ENCODE peak calls at places on chromosomes 1 and 21, in nine cellular contexts. One of them, this sample, is unnamed.

GRCh38 chr1:24699628-24700027 is 45.6 kb upstream of the CLIC4 start:
- DNase-seq in CD8-positive, alpha-beta memory T cell: no peak
- DNase-seq in H1: no peak
- DNase-seq in left lung: no peak
- DNase-seq in OCI-LY7: no peak
- DNase-seq in MM.1S: no peak
- DNase-seq in keratinocyte: no peak
- DNase-seq in CD4-positive, alpha-beta memory T cell: no peak
- DNase-seq in GM23248: no peak
- DNase-seq in this sample: no peak

GRCh38 chr1:241310451-241310850 is 46.6 kb downstream of the RGS7 start:
- DNase-seq in CD8-positive, alpha-beta memory T cell: no peak
- DNase-seq in keratinocyte: no peak
- DNase-seq in OCI-LY7: no peak
- DNase-seq in CD4-positive, alpha-beta memory T cell: no peak
- DNase-seq in left lung: no peak
- DNase-seq in MM.1S: no peak
- DNase-seq in GM23248: peak; percentile 26
- DNase-seq in H1: no peak
- DNase-seq in this sample: peak; percentile 10

GRCh38 chr1:89259283-89259971 is 13.2 kb downstream of the GBP5 start:
- DNase-seq in H1: no peak
- DNase-seq in GM23248: no peak
- DNase-seq in keratinocyte: no peak
- DNase-seq in MM.1S: no peak
- DNase-seq in left lung: no peak
- DNase-seq in CD4-positive, alpha-beta memory T cell: peak; percentile 39
- DNase-seq in OCI-LY7: no peak
- DNase-seq in CD8-positive, alpha-beta memory T cell: peak; percentile 34
- DNase-seq in this sample: no peak

GRCh38 chr1:220307528-220308100 is 35.4 kb upstream of the RAB3GAP2 start:
- DNase-seq in H1: no peak
- DNase-seq in CD4-positive, alpha-beta memory T cell: no peak
- DNase-seq in MM.1S: no peak
- DNase-seq in CD8-positive, alpha-beta memory T cell: no peak
- DNase-seq in keratinocyte: no peak
- DNase-seq in GM23248: peak; percentile 5
- DNase-seq in left lung: no peak
- DNase-seq in OCI-LY7: no peak
- DNase-seq in this sample: no peak

GRCh38 chr21:35563885-35564451 is 496.4 kb downstream of the SETD4 start:
- DNase-seq in CD4-positive, alpha-beta memory T cell: no peak
- DNase-seq in OCI-LY7: no peak
- DNase-seq in keratinocyte: no peak
- DNase-seq in CD8-positive, alpha-beta memory T cell: no peak
- DNase-seq in left lung: no peak
- DNase-seq in H1: no peak
- DNase-seq in MM.1S: no peak
- DNase-seq in GM23248: peak; percentile 94
- DNase-seq in this sample: no peak

GRCh38 chr1:8873506-8874229 is 4.8 kb downstream of the ENO1 start:
- DNase-seq in CD8-positive, alpha-beta memory T cell: peak; percentile 51
- DNase-seq in keratinocyte: peak; percentile 93
- DNase-seq in H1: peak; percentile 84
- DNase-seq in MM.1S: peak; percentile 39
- DNase-seq in CD4-positive, alpha-beta memory T cell: no peak
- DNase-seq in GM23248: peak; percentile 99
- DNase-seq in left lung: peak; percentile 92
- DNase-seq in OCI-LY7: no peak
- DNase-seq in this sample: peak; percentile 94

GRCh38 chr21:17925900-17926299 is 106.7 kb upstream of the C21orf91 start:
- DNase-seq in MM.1S: peak; percentile 63
- DNase-seq in CD8-positive, alpha-beta memory T cell: no peak
- DNase-seq in OCI-LY7: peak; percentile 21
- DNase-seq in GM23248: peak; percentile 39
- DNase-seq in H1: no peak
- DNase-seq in CD4-positive, alpha-beta memory T cell: no peak
- DNase-seq in left lung: no peak
- DNase-seq in keratinocyte: no peak
- DNase-seq in this sample: no peak

GRCh38 chr1:227542153-227543120 is 20.9 kb upstream of the ZNF678 start:
- DNase-seq in CD8-positive, alpha-beta memory T cell: peak; percentile 79
- DNase-seq in CD4-positive, alpha-beta memory T cell: peak; percentile 90
- DNase-seq in H1: peak; percentile 56
- DNase-seq in OCI-LY7: peak; percentile 81
- DNase-seq in GM23248: peak; percentile 89
- DNase-seq in left lung: peak; percentile 98
- DNase-seq in MM.1S: peak; percentile 88
- DNase-seq in keratinocyte: peak; percentile 19
- DNase-seq in this sample: peak; percentile 2

GRCh38 chr1:246571953-246572352 is 5.7 kb downstream of the CNST start:
- DNase-seq in keratinocyte: no peak
- DNase-seq in MM.1S: no peak
- DNase-seq in H1: no peak
- DNase-seq in CD4-positive, alpha-beta memory T cell: no peak
- DNase-seq in OCI-LY7: no peak
- DNase-seq in left lung: no peak
- DNase-seq in GM23248: no peak
- DNase-seq in CD8-positive, alpha-beta memory T cell: no peak
- DNase-seq in this sample: no peak

GRCh38 chr1:231318015-231318355 is 19.7 kb downstream of the EXOC8 start:
- DNase-seq in keratinocyte: no peak
- DNase-seq in CD8-positive, alpha-beta memory T cell: no peak
- DNase-seq in H1: no peak
- DNase-seq in CD4-positive, alpha-beta memory T cell: no peak
- DNase-seq in OCI-LY7: no peak
- DNase-seq in left lung: no peak
- DNase-seq in MM.1S: no peak
- DNase-seq in GM23248: no peak
- DNase-seq in this sample: no peak

GRCh38 chr21:15631342-15631741 is 98.4 kb upstream of the USP25 start:
- DNase-seq in H1: no peak
- DNase-seq in GM23248: peak; percentile 90
- DNase-seq in CD4-positive, alpha-beta memory T cell: no peak
- DNase-seq in CD8-positive, alpha-beta memory T cell: no peak
- DNase-seq in OCI-LY7: no peak
- DNase-seq in left lung: no peak
- DNase-seq in MM.1S: no peak
- DNase-seq in keratinocyte: no peak
- DNase-seq in this sample: no peak

GRCh38 chr1:6384962-6385672 is 8.4 kb downstream of the ACOT7 start:
- DNase-seq in CD8-positive, alpha-beta memory T cell: no peak
- DNase-seq in H1: no peak
- DNase-seq in OCI-LY7: no peak
- DNase-seq in left lung: no peak
- DNase-seq in keratinocyte: no peak
- DNase-seq in GM23248: no peak
- DNase-seq in CD4-positive, alpha-beta memory T cell: no peak
- DNase-seq in MM.1S: no peak
- DNase-seq in this sample: no peak

GRCh38 chr1:35294809-35295208 is 26.3 kb downstream of the ZMYM4 start:
- DNase-seq in left lung: no peak
- DNase-seq in CD8-positive, alpha-beta memory T cell: no peak
- DNase-seq in keratinocyte: no peak
- DNase-seq in MM.1S: no peak
- DNase-seq in OCI-LY7: no peak
- DNase-seq in H1: no peak
- DNase-seq in GM23248: no peak
- DNase-seq in CD4-positive, alpha-beta memory T cell: no peak
- DNase-seq in this sample: no peak

GRCh38 chr1:15732686-15733081 is 3.4 kb upstream of the SLC25A34 start:
- DNase-seq in H1: no peak
- DNase-seq in CD8-positive, alpha-beta memory T cell: no peak
- DNase-seq in CD4-positive, alpha-beta memory T cell: no peak
- DNase-seq in left lung: no peak
- DNase-seq in keratinocyte: no peak
- DNase-seq in GM23248: no peak
- DNase-seq in MM.1S: no peak
- DNase-seq in OCI-LY7: no peak
- DNase-seq in this sample: no peak

GRCh38 chr1:15734296-15734695 is 1.8 kb upstream of the SLC25A34 start:
- DNase-seq in H1: no peak
- DNase-seq in keratinocyte: no peak
- DNase-seq in left lung: no peak
- DNase-seq in OCI-LY7: no peak
- DNase-seq in CD8-positive, alpha-beta memory T cell: no peak
- DNase-seq in GM23248: no peak
- DNase-seq in MM.1S: no peak
- DNase-seq in CD4-positive, alpha-beta memory T cell: no peak
- DNase-seq in this sample: no peak

GRCh38 chr1:15731735-15732685 is 4.0 kb upstream of the SLC25A34 start:
- DNase-seq in CD8-positive, alpha-beta memory T cell: no peak
- DNase-seq in keratinocyte: no peak
- DNase-seq in H1: no peak
- DNase-seq in CD4-positive, alpha-beta memory T cell: no peak
- DNase-seq in GM23248: no peak
- DNase-seq in MM.1S: no peak
- DNase-seq in OCI-LY7: no peak
- DNase-seq in left lung: no peak
- DNase-seq in this sample: no peak

GRCh38 chr1:15733726-15734226 is 2.3 kb upstream of the SLC25A34 start:
- DNase-seq in GM23248: no peak
- DNase-seq in left lung: no peak
- DNase-seq in OCI-LY7: no peak
- DNase-seq in H1: no peak
- DNase-seq in keratinocyte: no peak
- DNase-seq in MM.1S: no peak
- DNase-seq in CD4-positive, alpha-beta memory T cell: no peak
- DNase-seq in CD8-positive, alpha-beta memory T cell: no peak
- DNase-seq in this sample: no peak

DNA sequence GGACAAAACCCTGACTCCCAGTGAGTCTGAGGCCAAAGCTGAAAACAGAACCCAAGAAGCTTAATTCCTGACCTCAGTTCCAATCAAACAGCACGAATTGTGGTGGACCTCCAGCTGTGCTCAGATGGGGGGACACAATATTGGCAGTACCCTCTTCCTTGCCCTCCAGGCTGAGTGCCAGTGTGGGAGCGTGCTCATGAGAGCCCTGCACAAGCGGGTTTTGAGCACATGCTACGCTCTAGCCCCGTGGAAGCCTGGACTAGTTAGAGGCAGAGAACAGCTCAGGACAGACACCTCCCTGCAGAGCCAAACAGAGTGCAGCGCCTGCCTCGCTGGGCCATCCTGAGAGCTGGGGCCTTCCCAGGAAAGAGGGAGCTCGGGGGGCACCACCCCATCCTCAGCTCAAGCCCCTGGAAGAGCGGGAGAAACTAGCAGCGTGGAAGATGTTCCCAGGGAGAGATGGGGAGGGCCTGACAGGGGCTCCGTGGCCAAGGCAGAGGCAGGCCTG is 2.8 kb upstream of the SLC25A34 start:
- DNase-seq in OCI-LY7: no peak
- DNase-seq in CD4-positive, alpha-beta memory T cell: no peak
- DNase-seq in GM23248: no peak
- DNase-seq in left lung: no peak
- DNase-seq in keratinocyte: no peak
- DNase-seq in H1: no peak
- DNase-seq in CD8-positive, alpha-beta memory T cell: no peak
- DNase-seq in MM.1S: no peak
- DNase-seq in this sample: no peak
- H3K27ac ChIP-seq in OCI-LY7: no peak overlapping the region
- H3K27ac ChIP-seq in CD4-positive, alpha-beta memory T cell: no peak overlapping the region
- H3K27ac ChIP-seq in GM23248: no peak overlapping the region
- H3K27ac ChIP-seq in left lung: no peak overlapping the region
- H3K27ac ChIP-seq in keratinocyte: no peak overlapping the region
- H3K27ac ChIP-seq in H1: no peak overlapping the region
- H3K27ac ChIP-seq in CD8-positive, alpha-beta memory T cell: no peak overlapping the region
- H3K27ac ChIP-seq in MM.1S: no peak overlapping the region
- H3K27ac ChIP-seq in this sample: no peak overlapping the region

DNA sequence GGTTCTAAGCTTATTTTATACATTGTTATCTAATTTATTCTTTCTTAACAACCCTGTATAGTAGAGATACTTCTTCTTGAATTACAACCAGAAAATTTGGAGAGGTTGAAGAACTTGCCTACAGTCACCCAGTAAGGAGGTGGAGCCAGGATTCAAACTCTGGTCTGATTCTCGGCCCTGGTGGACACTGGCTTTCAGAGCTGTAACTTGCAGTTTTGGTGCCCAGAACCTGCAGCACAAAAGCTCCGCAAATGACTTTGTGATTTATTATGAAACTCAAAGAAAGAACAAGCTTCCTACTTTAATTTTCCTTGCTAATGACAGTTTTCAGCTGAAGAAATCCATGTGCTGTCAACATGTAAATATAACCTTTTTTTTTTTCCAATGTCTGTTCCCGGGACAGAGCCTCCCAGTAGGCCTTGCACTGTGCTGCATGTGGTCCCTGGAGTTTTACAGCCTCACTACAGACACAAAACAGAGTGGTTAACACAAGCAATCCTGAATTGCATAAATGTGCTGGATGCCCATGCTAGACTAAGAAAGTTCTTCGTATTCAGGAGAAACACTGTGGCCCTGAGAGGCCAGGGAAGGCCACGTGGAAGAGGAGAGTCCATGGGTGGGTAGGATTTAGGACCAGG is 62.2 kb upstream of the ANGPTL1 start:
- DNase-seq in keratinocyte: no peak
- DNase-seq in CD4-positive, alpha-beta memory T cell: no peak
- DNase-seq in MM.1S: no peak
- DNase-seq in left lung: no peak
- DNase-seq in OCI-LY7: no peak
- DNase-seq in H1: no peak
- DNase-seq in GM23248: no peak
- DNase-seq in CD8-positive, alpha-beta memory T cell: no peak
- DNase-seq in this sample: no peak
- H3K27ac ChIP-seq in keratinocyte: no peak overlapping the region
- H3K27ac ChIP-seq in CD4-positive, alpha-beta memory T cell: no peak overlapping the region
- H3K27ac ChIP-seq in MM.1S: no peak overlapping the region
- H3K27ac ChIP-seq in left lung: no peak overlapping the region
- H3K27ac ChIP-seq in OCI-LY7: no peak overlapping the region
- H3K27ac ChIP-seq in H1: no peak overlapping the region
- H3K27ac ChIP-seq in GM23248: peak overlapping the region; percentile 9
- H3K27ac ChIP-seq in CD8-positive, alpha-beta memory T cell: no peak overlapping the region
- H3K27ac ChIP-seq in this sample: no peak overlapping the region

DNA sequence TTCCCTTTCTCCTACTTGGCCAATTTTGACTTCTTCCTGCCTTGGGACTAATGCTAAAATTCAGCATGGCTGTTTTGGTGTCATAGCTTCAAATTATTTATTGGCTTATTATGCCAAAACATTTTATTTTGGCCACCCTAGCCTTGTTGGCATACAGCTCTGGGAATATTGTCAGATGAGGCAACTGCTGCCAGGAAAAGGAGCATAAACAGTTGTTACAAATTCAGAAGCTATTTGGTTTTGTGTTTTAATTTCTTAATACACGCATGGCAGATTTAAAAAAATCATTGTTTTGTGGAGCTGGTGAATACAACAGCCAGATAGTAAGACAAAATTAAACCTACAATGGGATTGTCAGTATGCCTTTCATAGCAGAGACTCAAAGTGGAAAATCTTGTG is 66.8 kb upstream of the BCL10 start:
- DNase-seq in CD8-positive, alpha-beta memory T cell: no peak
- DNase-seq in left lung: no peak
- DNase-seq in H1: no peak
- DNase-seq in CD4-positive, alpha-beta memory T cell: no peak
- DNase-seq in keratinocyte: no peak
- DNase-seq in MM.1S: no peak
- DNase-seq in GM23248: peak; percentile 54
- DNase-seq in OCI-LY7: no peak
- DNase-seq in this sample: no peak
- H3K27ac ChIP-seq in CD8-positive, alpha-beta memory T cell: no peak overlapping the region
- H3K27ac ChIP-seq in left lung: peak overlapping the region; percentile 20
- H3K27ac ChIP-seq in H1: no peak overlapping the region
- H3K27ac ChIP-seq in CD4-positive, alpha-beta memory T cell: no peak overlapping the region
- H3K27ac ChIP-seq in keratinocyte: peak overlapping the region; percentile 11
- H3K27ac ChIP-seq in MM.1S: no peak overlapping the region
- H3K27ac ChIP-seq in GM23248: peak overlapping the region; percentile 80
- H3K27ac ChIP-seq in OCI-LY7: no peak overlapping the region
- H3K27ac ChIP-seq in this sample: peak overlapping the region; percentile 42

GRCh38 chr1:181136738-181137122 is 48.2 kb downstream of the IER5 start:
- DNase-seq in left lung: no peak
- DNase-seq in CD8-positive, alpha-beta memory T cell: no peak
- DNase-seq in OCI-LY7: no peak
- DNase-seq in H1: no peak
- DNase-seq in MM.1S: no peak
- DNase-seq in GM23248: no peak
- DNase-seq in keratinocyte: no peak
- DNase-seq in CD4-positive, alpha-beta memory T cell: no peak
- DNase-seq in this sample: no peak
- H3K27ac ChIP-seq in left lung: no peak overlapping the region
- H3K27ac ChIP-seq in CD8-positive, alpha-beta memory T cell: no peak overlapping the region
- H3K27ac ChIP-seq in OCI-LY7: no peak overlapping the region
- H3K27ac ChIP-seq in H1: no peak overlapping the region
- H3K27ac ChIP-seq in MM.1S: no peak overlapping the region
- H3K27ac ChIP-seq in GM23248: peak overlapping the region; percentile 99
- H3K27ac ChIP-seq in keratinocyte: peak overlapping the region; percentile 92
- H3K27ac ChIP-seq in CD4-positive, alpha-beta memory T cell: no peak overlapping the region
- H3K27ac ChIP-seq in this sample: peak overlapping the region; percentile 97